ENCODE peak calls at places on chromosomes 7 and 10, in ten cellular contexts. I is RPMI7951; T is EL; C is iPS-NIHi11; O is HFF-Myc; N is astrocyte of the spinal cord; L is brain microvascular endothelial cell; D is stimulated activated CD4-positive, alpha-beta T cell treated with anti-CD3 and anti-CD28 coated beads, Interleukin-15, amount 100 ng/mL, for 1 hour; S is activated CD4-positive, CD25-positive, alpha-beta regulatory T cell treated with anti-CD3 and anti-CD28 coated beads, Interleukin-2, amount 50 U/mL, for 72 hours; P is endodermal cell. X is an unnamed sample.

GRCh38 chr10:71131096-71131495 is 81.3 kb upstream of the UNC5B start:
- DNase-seq in I (no peak), T (no peak), C (no peak), O (no peak), N (no peak), L (no peak), D (no peak), S (no peak), P (no peak), X (no peak)

GRCh38 chr10:48572414-48572813 is 32.5 kb downstream of the ARHGAP22 start:
- DNase-seq in I (no peak), T (peak), C (no peak), O (no peak), N (no peak), L (no peak), D (no peak), S (no peak), P (peak), X (peak)

GRCh38 chr10:15245530-15245929 is 77.0 kb upstream of the NMT2 start:
- DNase-seq in I (peak), T (peak), C (peak), O (no peak), N (no peak), L (no peak), D (no peak), S (no peak), P (peak), X (no peak)

GRCh38 chr7:106071356-106071998 is 40.6 kb downstream of the SYPL1 start:
- DNase-seq in I (peak), T (no peak), C (no peak), O (no peak), N (no peak), L (no peak), D (no peak), S (peak), P (peak), X (no peak)

GRCh38 chr10:129531195-129531968 is 64.3 kb downstream of the MGMT start:
- DNase-seq in I (peak), T (peak), C (peak), O (no peak), N (no peak), L (peak), D (no peak), S (no peak), P (no peak), X (no peak)

GRCh38 chr7:73341877-73342276 is 13.9 kb downstream of the FKBP6 start:
- DNase-seq in I (peak), T (peak), C (peak), O (peak), N (peak), L (peak), D (no peak), S (no peak), P (no peak), X (peak)

GRCh38 chr7:95608344-95609173 is 12.2 kb upstream of the PDK4 start:
- DNase-seq in I (peak), T (peak), C (peak), O (peak), N (peak), L (peak), D (no peak), S (no peak), P (peak), X (peak)

GRCh38 chr10:128102480-128103228 is 23.6 kb downstream of the MKI67 start:
- DNase-seq in I (no peak), T (no peak), C (no peak), O (no peak), N (no peak), L (no peak), D (no peak), S (no peak), P (peak), X (no peak)

GRCh38 chr10:17238445-17239275 is 10.6 kb downstream of the VIM start:
- DNase-seq in I (peak), T (peak), C (no peak), O (no peak), N (peak), L (peak), D (no peak), S (no peak), P (no peak), X (peak)

GRCh38 chr7:3218561-3219225 is 82.4 kb upstream of the SDK1 start:
- DNase-seq in I (no peak), T (no peak), C (no peak), O (no peak), N (no peak), L (no peak), D (no peak), S (no peak), P (no peak), X (no peak)

GRCh38 chr7:343227-343822 is 53.4 kb downstream of the FOXL3 start:
- DNase-seq in I (no peak), T (no peak), C (no peak), O (no peak), N (no peak), L (no peak), D (no peak), S (no peak), P (no peak), X (no peak)

GRCh38 chr7:26614503-26614902 is 249.9 kb downstream of the SKAP2 start:
- DNase-seq in I (no peak), T (no peak), C (no peak), O (no peak), N (no peak), L (no peak), D (no peak), S (no peak), P (no peak), X (no peak)

GRCh38 chr10:72893136-72893798 is at the start of gene OIT3:
- DNase-seq in I (no peak), T (no peak), C (no peak), O (no peak), N (no peak), L (no peak), D (no peak), S (no peak), P (no peak), X (no peak)

GRCh38 chr7:132307465-132307864 is 268.8 kb downstream of the PLXNA4 start:
- DNase-seq in I (no peak), T (no peak), C (no peak), O (no peak), N (no peak), L (no peak), D (no peak), S (no peak), P (peak), X (no peak)

GRCh38 chr10:5941579-5941978 is 35.8 kb downstream of the IL15RA start:
- DNase-seq in I (no peak), T (no peak), C (no peak), O (no peak), N (no peak), L (no peak), D (no peak), S (no peak), P (no peak), X (no peak)

GRCh38 chr10:122297583-122297982 is 26.5 kb downstream of the BTBD16 start:
- DNase-seq in I (no peak), T (no peak), C (no peak), O (no peak), N (no peak), L (no peak), D (no peak), S (no peak), P (no peak), X (no peak)

GRCh38 chr10:132104062-132104461 is 38.3 kb downstream of the JAKMIP3 start:
- DNase-seq in I (no peak), T (no peak), C (no peak), O (no peak), N (no peak), L (no peak), D (no peak), S (no peak), P (no peak), X (no peak)

GRCh38 chr10:117004627-117005453 is at the start of gene SHTN1:
- DNase-seq in I (peak), T (peak), C (peak), O (peak), N (peak), L (peak), D (peak), S (peak), P (peak), X (peak)

X was measured in A172.